ENCODE peak calls at places on chromosomes 4 and X, in four cellular contexts. A is HCT116, L is H1, P is K562. R is an unnamed sample.

GRCh38 chr4:18479825-18480224 is 458.3 kb upstream of the LCORL start:
- DNase-seq in A (no peak), L (no peak), P (no peak), R (no peak)

GRCh38 chrX:39645059-39645895 is 452.5 kb downstream of the BCOR start:
- DNase-seq in A (no peak), L (no peak), P (peak), R (no peak)

GRCh38 chr4:118743867-118744266 is 58.7 kb downstream of the METTL14 start:
- DNase-seq in P (no peak), A (no peak), L (no peak), R (no peak)

GRCh38 chrX:38275615-38276014 is 51.7 kb downstream of the RPGR start:
- DNase-seq in A (peak), L (no peak), P (no peak), R (peak)

GRCh38 chr4:108110450-108110849 is 58.3 kb downstream of the LEF1 start:
- DNase-seq in L (no peak), P (no peak), A (no peak), R (no peak)

GRCh38 chr4:1047976-1048780 is 36.8 kb downstream of the FGFRL1 start:
- DNase-seq in A (no peak), P (no peak), L (peak), R (no peak)

GRCh38 chr4:102657206-102657605 is 103.6 kb downstream of the MANBA start:
- DNase-seq in A (no peak), P (no peak), L (no peak), R (no peak)

GRCh38 chr4:150862829-150863228 is 152.3 kb downstream of the LRBA start:
- DNase-seq in L (no peak), P (no peak), A (no peak), R (no peak)

GRCh38 chrX:4268676-4269075 is 555.2 kb upstream of the PRKX start:
- DNase-seq in A (no peak), L (no peak), P (no peak), R (no peak)

GRCh38 chrX:143306991-143307965 is 210.0 kb downstream of the SPANXN3 start:
- DNase-seq in L (peak), P (no peak), A (no peak), R (no peak)

GRCh38 chr4:89245459-89245858 is 62.1 kb downstream of the GPRIN3 start:
- DNase-seq in A (no peak), P (no peak), L (no peak), R (no peak)

GRCh38 chr4:27934881-27935280 is 1074.2 kb downstream of the STIM2 start:
- DNase-seq in P (no peak), L (no peak), A (no peak), R (no peak)

GRCh38 chr4:119706804-119707203 is 78.2 kb upstream of the PDE5A start:
- DNase-seq in A (no peak), P (no peak), L (no peak), R (no peak)

GRCh38 chr4:155433636-155434360 is 57.0 kb upstream of the MAP9 start:
- DNase-seq in P (no peak), L (no peak), A (no peak), R (no peak)

GRCh38 chrX:114976321-114976720 is 41.1 kb downstream of the IL13RA2 start:
- DNase-seq in A (no peak), L (no peak), P (no peak), R (no peak)

GRCh38 chr4:17336524-17336941 is 175.4 kb downstream of the QDPR start:
- DNase-seq in A (peak), P (no peak), L (no peak), R (peak)

GRCh38 chr4:166012129-166013078 is 139.4 kb downstream of the TLL1 start:
- DNase-seq in P (no peak), A (no peak), L (no peak), R (no peak)

GRCh38 chr4:52643846-52644245 is 15.3 kb downstream of the USP46 start:
- DNase-seq in P (no peak), A (peak), L (no peak), R (no peak)

GRCh38 chr4:26503844-26504243 is 13.6 kb upstream of the CCKAR start:
- DNase-seq in L (no peak), P (no peak), A (no peak), R (no peak)

GRCh38 chrX:132426695-132427281 is 62.0 kb downstream of the MBNL3 start:
- DNase-seq in L (no peak), A (no peak), P (no peak), R (no peak)

GRCh38 chr4:20017439-20017838 is 234.3 kb upstream of the SLIT2 start:
- DNase-seq in A (no peak), P (no peak), L (no peak), R (no peak)

GRCh38 chr4:81039351-81040174 is 9.1 kb downstream of the BMP3 start:
- DNase-seq in L (no peak), A (no peak), P (no peak), R (no peak)

GRCh38 chr4:186348433-186348832 is 82.4 kb downstream of the F11 start:
- DNase-seq in A (no peak), P (no peak), L (no peak), R (no peak)

GRCh38 chrX:17527135-17527701 is 152.2 kb downstream of the NHS start:
- DNase-seq in P (no peak), A (no peak), L (no peak), R (no peak)
- TF ChIP-seq EGR1 in P (no peak), A (no peak), L (no peak), R (no peak)

GRCh38 chr4:42412251-42412650 is 15.0 kb downstream of the SHISA3 start:
- DNase-seq in A (no peak), L (no peak), P (no peak), R (no peak)

GRCh38 chr4:42417491-42417890 is 20.2 kb downstream of the SHISA3 start:
- DNase-seq in L (no peak), A (no peak), P (no peak), R (no peak)

GRCh38 chr4:42411803-42412202 is 14.5 kb downstream of the SHISA3 start:
- DNase-seq in A (no peak), P (no peak), L (no peak), R (no peak)

GRCh38 chr4:42420120-42420519 is 22.8 kb downstream of the SHISA3 start:
- DNase-seq in P (no peak), A (no peak), L (no peak), R (no peak)

GRCh38 chr4:42416017-42416416 is 18.7 kb downstream of the SHISA3 start:
- DNase-seq in A (no peak), L (no peak), P (no peak), R (no peak)
- TF ChIP-seq EGR1 in A (no peak), L (no peak), P (no peak), R (no peak)

DNA sequence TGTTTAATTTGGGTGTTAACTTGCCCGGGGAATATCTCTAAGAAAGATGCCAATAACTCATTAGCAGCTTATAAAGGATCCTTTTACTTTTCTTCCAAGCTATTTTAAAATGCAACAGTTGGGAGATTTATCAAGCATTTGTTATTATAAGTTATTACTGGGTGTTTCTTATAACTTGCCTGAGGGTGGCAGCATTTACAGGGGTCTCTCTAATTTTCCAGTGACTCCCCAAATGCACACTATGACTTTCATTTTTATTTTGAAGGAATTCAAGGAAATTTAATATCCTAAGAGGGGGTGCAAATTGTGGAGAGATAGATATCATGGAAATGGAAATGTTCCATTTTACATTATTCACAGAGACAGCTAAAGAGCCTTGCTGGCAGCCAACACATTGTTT is 138.0 kb downstream of the PDGFRA start:
- DNase-seq in A (no peak), L (no peak), P (no peak), R (no peak)
- TF ChIP-seq EGR1 in A (no peak), L (no peak), P (no peak), R (no peak)

GRCh38 chr4:181523973-181524372 is 719.2 kb upstream of the TENM3 start:
- DNase-seq in A (no peak), P (no peak), L (no peak), R (no peak)

GRCh38 chr4:181528570-181529184 is 714.5 kb upstream of the TENM3 start:
- DNase-seq in L (peak), A (peak), P (peak), R (peak)

GRCh38 chr4:181524455-181524854 is 718.7 kb upstream of the TENM3 start:
- DNase-seq in A (no peak), P (no peak), L (no peak), R (no peak)

GRCh38 chr4:181520790-181521189 is 722.4 kb upstream of the TENM3 start:
- DNase-seq in A (no peak), L (no peak), P (no peak), R (no peak)

DNA sequence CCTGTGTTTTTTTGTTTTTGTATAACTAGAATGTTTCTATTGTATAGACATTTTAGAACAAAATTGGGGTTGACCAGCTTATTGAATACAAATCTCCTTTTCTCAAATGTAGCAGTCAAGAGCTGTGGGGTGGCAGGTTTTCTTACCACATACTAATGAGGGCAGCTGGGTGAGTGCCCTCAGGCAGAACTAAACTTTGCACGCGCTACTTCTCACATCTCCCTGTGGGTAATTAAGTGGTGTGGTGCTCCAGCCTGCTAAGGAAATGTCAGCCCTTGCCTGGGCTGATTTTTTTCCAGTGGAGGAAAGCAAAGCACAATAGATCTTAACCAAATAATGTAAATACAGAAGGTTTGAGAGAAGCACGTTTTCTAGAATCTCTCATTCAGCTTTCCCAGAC is 717.6 kb upstream of the TENM3 start:
- DNase-seq in P (no peak), L (no peak), A (no peak), R (no peak)
- TF ChIP-seq EGR1 in P (no peak), L (no peak), A (no peak), R (no peak)

DNA sequence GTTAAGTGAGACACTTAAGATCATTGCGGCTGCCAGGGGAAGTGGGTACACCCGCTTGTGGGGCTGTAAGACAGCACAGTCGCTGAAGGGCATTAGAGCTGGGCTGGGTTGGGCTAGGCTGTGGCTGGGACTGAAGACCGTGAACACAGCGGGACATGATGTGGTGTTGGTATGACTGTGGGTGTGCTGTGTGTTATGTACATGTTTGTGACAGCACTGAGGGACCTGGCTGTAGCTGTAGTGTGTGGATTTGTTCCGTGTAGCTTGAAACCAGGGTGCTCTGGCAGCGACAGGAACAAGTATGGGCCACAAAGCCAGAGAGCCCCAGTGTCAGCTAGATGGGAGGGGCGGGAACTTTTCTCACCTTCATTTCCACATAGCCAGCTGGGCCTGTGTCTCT is 82.1 kb downstream of the NHSL2 start:
- DNase-seq in P (no peak), A (no peak), L (no peak), R (no peak)
- TF ChIP-seq EGR1 in P (no peak), A (no peak), L (no peak), R (no peak)

GRCh38 chrX:1059576-1060561 is 152.6 kb downstream of the CRLF2 start:
- DNase-seq in P (peak), L (no peak), A (no peak), R (no peak)
- TF ChIP-seq EGR1 in P (no peak), L (no peak), A (peak), R (no peak)

DNA sequence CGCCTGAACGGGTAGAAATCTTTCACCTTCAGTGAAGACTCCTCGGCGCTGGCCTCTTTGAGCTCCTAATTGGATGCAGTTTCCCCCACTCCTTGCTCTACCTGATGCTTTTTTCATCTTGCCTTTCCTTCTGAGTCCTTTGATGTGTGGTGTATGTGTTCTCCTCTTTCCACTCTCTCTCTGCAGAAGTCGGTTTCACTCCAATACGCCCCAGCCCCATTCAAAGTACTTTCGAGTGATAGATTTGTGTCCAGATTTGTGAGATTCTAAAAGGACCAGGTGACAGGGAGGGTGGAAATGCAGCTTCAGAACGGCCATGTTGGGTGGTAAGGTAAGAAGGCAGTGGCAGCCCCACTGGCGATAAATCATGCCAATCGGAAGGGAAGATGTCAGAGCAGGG is 45.6 kb downstream of the CLDN34 start:
- DNase-seq in L (no peak), A (no peak), P (no peak), R (no peak)
- TF ChIP-seq EGR1 in L (no peak), A (no peak), P (no peak), R (no peak)

GRCh38 chr4:98864560-98864959 is 64.4 kb downstream of the EIF4E start:
- DNase-seq in P (no peak), A (peak), L (no peak), R (no peak)
- TF ChIP-seq EGR1 in P (peak), A (peak), L (no peak), R (no peak)

DNA sequence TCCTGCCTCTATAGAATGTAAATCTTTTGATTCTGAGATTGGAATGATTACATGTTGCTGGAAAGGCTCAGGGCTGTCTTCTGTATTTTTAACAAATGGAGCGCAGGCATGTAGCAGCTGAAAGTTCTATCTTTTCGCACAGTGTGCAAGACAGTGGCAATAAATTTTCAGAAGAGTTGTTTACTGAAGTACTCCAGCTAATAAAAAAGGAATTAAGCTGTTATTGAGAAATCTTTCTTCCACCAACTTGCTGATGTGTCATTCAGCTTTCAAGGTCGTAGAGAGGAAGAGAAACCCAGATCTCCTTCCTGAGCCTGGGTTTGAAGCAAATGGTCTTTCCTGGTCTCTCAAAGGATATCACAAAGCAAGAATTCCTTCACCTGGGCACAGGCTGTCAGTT is 122.1 kb upstream of the PUDP start:
- DNase-seq in P (no peak), A (no peak), L (no peak), R (no peak)
- TF ChIP-seq EGR1 in P (no peak), A (no peak), L (no peak), R (no peak)

DNA sequence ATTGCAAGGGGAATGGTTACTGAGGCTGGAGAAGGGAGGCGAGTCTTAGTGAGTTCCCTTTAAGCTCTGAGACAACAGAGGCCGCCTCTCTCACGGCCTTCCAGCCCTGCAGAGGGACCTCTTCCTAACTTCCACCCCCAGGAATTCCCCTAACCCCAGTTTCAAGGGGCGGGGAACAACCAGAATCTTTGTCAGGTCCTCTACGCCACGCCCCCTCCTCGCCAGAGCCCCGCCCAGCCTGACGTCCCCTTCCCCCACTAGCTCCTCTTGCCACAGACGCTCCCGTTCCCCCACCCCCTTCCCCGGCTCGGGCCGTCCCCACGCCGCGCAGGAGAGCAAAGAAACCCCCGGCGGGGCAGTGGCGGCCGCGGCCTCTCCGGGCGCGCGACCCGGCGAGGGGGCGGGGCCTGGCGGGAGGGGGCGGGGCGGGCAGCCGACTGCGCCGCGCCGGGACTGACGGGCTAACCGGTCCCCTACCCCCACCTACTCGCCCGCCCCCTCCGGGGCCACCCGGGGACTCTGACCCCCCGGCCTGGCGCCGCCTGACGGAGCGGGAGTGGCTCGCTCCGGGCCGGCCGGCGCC is 12.2 kb upstream of the TMEM156 start:
- DNase-seq in A (peak), L (peak), P (peak), R (peak)
- TF ChIP-seq EGR1 in A (peak), L (peak), P (peak), R (no peak)

R was measured in GM12878.